ENCODE peak calls at places on chromosomes 4 and X, in four cellular contexts. One of them, this sample, is unnamed.

GRCh38 chr4:42398448-42399355 is 1.4 kb downstream of the SHISA3 start:
- DNase-seq in K562: no peak
- DNase-seq in HepG2: no peak
- DNase-seq in GM12878: no peak
- DNase-seq in this sample: no peak

GRCh38 chr4:72569719-72570235 is 756 bp upstream of the ADAMTS3 start:
- DNase-seq in GM12878: no peak
- DNase-seq in K562: no peak
- DNase-seq in HepG2: no peak
- DNase-seq in this sample: no peak

GRCh38 chr4:4416981-4417380 is 30.1 kb downstream of the NSG1 start:
- DNase-seq in K562: no peak
- DNase-seq in GM12878: no peak
- DNase-seq in HepG2: no peak
- DNase-seq in this sample: no peak

GRCh38 chr4:55080174-55080865 is 45.1 kb downstream of the KDR start:
- DNase-seq in K562: no peak
- DNase-seq in HepG2: no peak
- DNase-seq in GM12878: no peak
- DNase-seq in this sample: no peak

GRCh38 chr4:70979445-70980008 is 13.9 kb upstream of the DCK start:
- DNase-seq in K562: no peak
- DNase-seq in HepG2: no peak
- DNase-seq in GM12878: no peak
- DNase-seq in this sample: no peak

GRCh38 chrX:66203114-66203513 is 39.1 kb downstream of the HEPH start:
- DNase-seq in GM12878: no peak
- DNase-seq in HepG2: no peak
- DNase-seq in K562: no peak
- DNase-seq in this sample: no peak

GRCh38 chr4:39043697-39044363 is 11.6 kb upstream of the TMEM156 start:
- DNase-seq in GM12878: peak; percentile 32
- DNase-seq in K562: no peak
- DNase-seq in HepG2: peak; percentile 24
- DNase-seq in this sample: peak; percentile 41

GRCh38 chrX:150155396-150156048 is 207.6 kb upstream of the MAMLD1 start:
- DNase-seq in HepG2: no peak
- DNase-seq in GM12878: no peak
- DNase-seq in K562: no peak
- DNase-seq in this sample: peak; percentile 28

GRCh38 chrX:38036471-38036870 is 30.1 kb downstream of the SYTL5 start:
- DNase-seq in K562: no peak
- DNase-seq in HepG2: no peak
- DNase-seq in GM12878: no peak
- DNase-seq in this sample: no peak

GRCh38 chrX:155563099-155563498 is 49.7 kb downstream of the TMLHE start:
- DNase-seq in K562: no peak
- DNase-seq in GM12878: no peak
- DNase-seq in HepG2: no peak
- DNase-seq in this sample: no peak

GRCh38 chr4:148634476-148634875 is 192.3 kb upstream of the NR3C2 start:
- DNase-seq in GM12878: no peak
- DNase-seq in K562: no peak
- DNase-seq in HepG2: no peak
- DNase-seq in this sample: no peak

GRCh38 chr4:7781361-7781760 is 158.3 kb downstream of the AFAP1 start:
- DNase-seq in HepG2: no peak
- DNase-seq in GM12878: no peak
- DNase-seq in K562: peak; percentile 35
- DNase-seq in this sample: no peak

GRCh38 chr4:118265312-118266144 is 87.3 kb downstream of the PRSS12 start:
- DNase-seq in GM12878: no peak
- DNase-seq in K562: no peak
- DNase-seq in HepG2: peak; percentile 7
- DNase-seq in this sample: no peak

GRCh38 chr4:38678078-38678477 is 14.1 kb downstream of the KLF3 start:
- DNase-seq in K562: no peak
- DNase-seq in HepG2: no peak
- DNase-seq in GM12878: no peak
- DNase-seq in this sample: no peak

GRCh38 chr4:4182835-4183568 is 43.7 kb downstream of the OTOP1 start:
- DNase-seq in HepG2: peak; percentile 57
- DNase-seq in GM12878: no peak
- DNase-seq in K562: peak; percentile 55
- DNase-seq in this sample: peak; percentile 5

GRCh38 chr4:26787461-26788340 is 72.9 kb upstream of the STIM2 start:
- DNase-seq in HepG2: peak; percentile 32
- DNase-seq in GM12878: no peak
- DNase-seq in K562: peak; percentile 43
- DNase-seq in this sample: peak; percentile 50

GRCh38 chr4:104811727-104812126 is 317.0 kb upstream of the CXXC4 start:
- DNase-seq in K562: no peak
- DNase-seq in HepG2: no peak
- DNase-seq in GM12878: no peak
- DNase-seq in this sample: no peak

GRCh38 chrX:108064613-108065012 is 19.7 kb downstream of the VSIG1 start:
- DNase-seq in K562: no peak
- DNase-seq in GM12878: no peak
- DNase-seq in HepG2: no peak
- DNase-seq in this sample: no peak

GRCh38 chrX:120446503-120446902 is 22.6 kb downstream of the LAMP2 start:
- DNase-seq in GM12878: no peak
- DNase-seq in K562: no peak
- DNase-seq in HepG2: no peak
- DNase-seq in this sample: peak; percentile 1

GRCh38 chrX:140360924-140361323 is 143.9 kb downstream of the SOX3 start:
- DNase-seq in HepG2: no peak
- DNase-seq in GM12878: no peak
- DNase-seq in K562: no peak
- DNase-seq in this sample: no peak

GRCh38 chrX:78658851-78659744 is at the start of gene RTL3:
- DNase-seq in GM12878: no peak
- DNase-seq in HepG2: no peak
- DNase-seq in K562: no peak
- DNase-seq in this sample: no peak

GRCh38 chrX:49842603-49843002 is 13.5 kb downstream of the PAGE4 start:
- DNase-seq in HepG2: peak; percentile 88
- DNase-seq in GM12878: no peak
- DNase-seq in K562: no peak
- DNase-seq in this sample: no peak

GRCh38 chrX:2192584-2193272 is 308.0 kb downstream of the DHRSX start:
- DNase-seq in HepG2: no peak
- DNase-seq in GM12878: no peak
- DNase-seq in K562: no peak
- DNase-seq in this sample: no peak

GRCh38 chrX:49155243-49155899 is 7.2 kb upstream of the MAGIX start:
- DNase-seq in GM12878: no peak
- DNase-seq in K562: peak; percentile 79
- DNase-seq in HepG2: no peak
- DNase-seq in this sample: peak; percentile 60

GRCh38 chrX:140524556-140524955 is 19.7 kb upstream of the SOX3 start:
- DNase-seq in HepG2: no peak
- DNase-seq in GM12878: no peak
- DNase-seq in K562: no peak
- DNase-seq in this sample: no peak

GRCh38 chrX:30275498-30275897 is 28.6 kb downstream of the MAGEB1 start:
- DNase-seq in HepG2: no peak
- DNase-seq in GM12878: no peak
- DNase-seq in K562: peak; percentile 10
- DNase-seq in this sample: no peak

GRCh38 chrX:138691186-138691585 is 20.3 kb downstream of the FGF13 start:
- DNase-seq in HepG2: no peak
- DNase-seq in K562: no peak
- DNase-seq in GM12878: no peak
- DNase-seq in this sample: no peak

GRCh38 chr4:13612569-13612968 is 15.0 kb downstream of the BOD1L1 start:
- DNase-seq in K562: no peak
- DNase-seq in HepG2: no peak
- DNase-seq in GM12878: no peak
- DNase-seq in this sample: no peak

GRCh38 chrX:15848576-15848975 is 6.0 kb downstream of the AP1S2 start:
- DNase-seq in K562: no peak
- DNase-seq in GM12878: no peak
- DNase-seq in HepG2: no peak
- DNase-seq in this sample: no peak

GRCh38 chr4:98377626-98378025 is 116.4 kb downstream of the RAP1GDS1 start:
- DNase-seq in HepG2: no peak
- DNase-seq in GM12878: no peak
- DNase-seq in K562: no peak
- DNase-seq in this sample: no peak

GRCh38 chr4:113383111-113383785 is 333.8 kb downstream of the ANK2 start:
- DNase-seq in GM12878: no peak
- DNase-seq in K562: no peak
- DNase-seq in HepG2: no peak
- DNase-seq in this sample: no peak

GRCh38 chr4:159400782-159401712 is 298.2 kb downstream of the RAPGEF2 start:
- DNase-seq in HepG2: no peak
- DNase-seq in K562: no peak
- DNase-seq in GM12878: no peak
- DNase-seq in this sample: no peak

GRCh38 chrX:97995834-97996233 is 1112.1 kb downstream of the RPA4 start:
- DNase-seq in HepG2: no peak
- DNase-seq in GM12878: no peak
- DNase-seq in K562: no peak
- DNase-seq in this sample: no peak

DNA sequence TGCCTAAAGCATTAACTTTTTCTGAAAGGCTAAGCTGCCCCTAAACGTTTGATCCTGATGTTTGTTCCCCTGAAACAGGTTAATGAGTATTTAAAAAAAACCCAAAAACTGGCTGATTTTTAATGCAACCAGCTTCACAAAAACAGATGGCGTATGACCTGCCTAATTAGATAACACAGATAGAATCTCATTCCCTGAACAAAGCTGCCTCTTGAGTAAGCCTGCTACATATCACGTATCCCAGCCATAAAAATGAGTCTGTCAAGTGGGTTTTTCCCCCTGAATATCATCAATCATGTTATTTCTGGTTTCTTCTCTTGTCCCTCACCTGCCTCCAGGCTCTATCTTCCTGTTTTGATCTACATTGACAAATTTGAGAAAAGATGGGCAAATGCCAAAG is 154.2 kb upstream of the FAM9B start:
- DNase-seq in GM12878: no peak
- DNase-seq in K562: no peak
- DNase-seq in HepG2: no peak
- DNase-seq in this sample: no peak
- TF ChIP-seq CHD2 in GM12878: no peak
- TF ChIP-seq CHD2 in K562: no peak
- TF ChIP-seq CHD2 in HepG2: no peak
- TF ChIP-seq CHD2 in this sample: no peak

GRCh38 chr4:165953181-165953580 is 80.1 kb downstream of the TLL1 start:
- DNase-seq in HepG2: no peak
- DNase-seq in GM12878: no peak
- DNase-seq in K562: no peak
- DNase-seq in this sample: no peak
- TF ChIP-seq BHLHE40 in HepG2: no peak
- TF ChIP-seq BHLHE40 in GM12878: no peak
- TF ChIP-seq BHLHE40 in K562: no peak
- TF ChIP-seq BHLHE40 in this sample: no peak

GRCh38 chr4:81052119-81053068 is 21.9 kb downstream of the BMP3 start:
- DNase-seq in K562: peak; percentile 38
- DNase-seq in HepG2: peak; percentile 51
- DNase-seq in GM12878: peak; percentile 91
- DNase-seq in this sample: peak; percentile 45

GRCh38 chr4:81049310-81049709 is 18.8 kb downstream of the BMP3 start:
- DNase-seq in HepG2: no peak
- DNase-seq in GM12878: no peak
- DNase-seq in K562: no peak
- DNase-seq in this sample: no peak

DNA sequence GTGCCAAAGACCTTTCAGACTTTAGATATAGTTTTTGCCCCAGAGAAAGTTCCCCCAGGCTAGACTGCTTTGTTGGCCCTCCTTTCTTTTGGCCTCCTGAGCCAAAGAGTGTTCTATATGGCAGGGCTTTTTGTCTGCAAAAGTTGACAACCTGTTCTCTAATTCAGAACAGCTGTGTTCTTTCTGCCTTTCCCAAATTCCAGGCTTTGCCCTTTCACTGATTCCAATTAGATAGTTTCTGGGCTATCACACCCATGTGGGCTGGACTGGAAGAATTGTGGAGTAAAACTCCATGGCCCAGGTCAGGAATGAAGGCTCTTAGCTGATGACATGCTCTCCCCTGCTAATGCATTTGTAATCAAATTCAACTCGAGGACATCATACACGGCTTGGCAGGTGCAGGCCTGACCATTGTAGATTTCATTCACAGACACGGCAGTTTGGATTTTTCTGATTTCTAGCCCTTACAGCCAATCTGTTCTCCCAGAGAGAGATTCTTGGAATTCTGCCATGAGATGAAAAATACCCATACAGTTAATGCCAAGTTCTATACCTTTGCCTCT is 19.4 kb downstream of the BMP3 start:
- DNase-seq in HepG2: no peak
- DNase-seq in K562: no peak
- DNase-seq in GM12878: no peak
- DNase-seq in this sample: no peak
- TF ChIP-seq SMC3 in HepG2: no peak
- TF ChIP-seq SMC3 in K562: no peak
- TF ChIP-seq SMC3 in GM12878: no peak
- TF ChIP-seq SMC3 in this sample: no peak

GRCh38 chr4:15653864-15654391 is 1.2 kb downstream of the FBXL5 start:
- DNase-seq in HepG2: peak; percentile 31
- DNase-seq in GM12878: no peak
- DNase-seq in K562: peak; percentile 71
- DNase-seq in this sample: peak; percentile 32
- TF ChIP-seq CHD2 in HepG2: no peak
- TF ChIP-seq CHD2 in GM12878: no peak
- TF ChIP-seq CHD2 in K562: no peak
- TF ChIP-seq CHD2 in this sample: no peak

GRCh38 chr4:673349-674091 is 556 bp downstream of the ATP5ME start:
- DNase-seq in GM12878: no peak
- DNase-seq in K562: peak; percentile 64
- DNase-seq in HepG2: peak; percentile 46
- DNase-seq in this sample: no peak
- TF ChIP-seq BHLHE40 in GM12878: no peak
- TF ChIP-seq BHLHE40 in K562: no peak
- TF ChIP-seq BHLHE40 in HepG2: no peak
- TF ChIP-seq BHLHE40 in this sample: no peak

DNA sequence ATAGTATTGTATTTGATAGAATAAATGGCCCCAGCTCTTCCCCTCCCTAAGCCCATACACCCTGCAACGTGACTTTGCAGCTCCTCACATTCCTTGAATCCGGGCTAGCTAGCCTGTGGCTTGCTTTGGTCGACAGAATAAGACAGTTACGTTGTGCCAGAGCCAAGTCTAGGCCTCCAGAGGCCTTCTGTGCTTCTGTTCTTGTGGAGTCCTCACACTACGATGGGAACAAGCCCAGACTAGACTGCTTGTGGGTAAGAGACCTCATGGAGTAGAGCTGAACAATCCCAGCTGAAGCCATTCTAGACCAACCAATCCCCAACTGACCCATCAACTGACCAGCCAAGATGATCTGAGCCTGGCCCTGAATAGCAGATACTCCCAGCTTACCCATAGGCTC is 102.4 kb upstream of the PLAC1 start:
- DNase-seq in HepG2: no peak
- DNase-seq in K562: no peak
- DNase-seq in GM12878: no peak
- DNase-seq in this sample: no peak
- TF ChIP-seq SMC3 in HepG2: no peak
- TF ChIP-seq SMC3 in K562: no peak
- TF ChIP-seq SMC3 in GM12878: no peak
- TF ChIP-seq SMC3 in this sample: no peak